ENCODE peak calls at places on chromosomes 16 and 17, in seven cellular contexts. J is iPS-NIHi11, K is Right ventricle myocardium superior, F is nephron progenitor cell, Y is heart right ventricle, I is amygdala, G is small intestine. L is an unnamed sample.

GRCh38 chr17:74922694-74923537 is at the start of gene USH1G:
- DNase-seq in J (peak), K (no peak), F (peak), Y (no peak), I (no peak), G (no peak), L (peak)

GRCh38 chr16:88382491-88383400 is at the start of gene ZNF469:
- DNase-seq in J (peak), K (peak), F (peak), Y (no peak), I (no peak), G (no peak), L (peak)

GRCh38 chr16:10969615-10970014 is 25.3 kb downstream of the CLEC16A start:
- DNase-seq in J (no peak), K (no peak), F (no peak), Y (no peak), I (no peak), G (no peak), L (no peak)

GRCh38 chr17:82414548-82415281 is 3.4 kb upstream of the HEXD start:
- DNase-seq in J (peak), K (peak), F (peak), Y (peak), I (peak), G (peak), L (peak)

GRCh38 chr16:56866955-56867830 is 2.2 kb downstream of the SLC12A3 start:
- DNase-seq in J (peak), K (no peak), F (peak), Y (peak), I (no peak), G (peak), L (peak)

GRCh38 chr17:30969989-30970680 is 704 bp upstream of the RNF135 start:
- DNase-seq in J (peak), K (no peak), F (no peak), Y (no peak), I (no peak), G (peak), L (peak)

GRCh38 chr17:34542700-34543336 is 36.6 kb upstream of the TMEM132E start:
- DNase-seq in J (peak), K (no peak), F (peak), Y (peak), I (no peak), G (peak), L (peak)

GRCh38 chr17:32518856-32519768 is 32.3 kb downstream of the CDK5R1 start:
- DNase-seq in J (peak), K (peak), F (peak), Y (peak), I (no peak), G (peak), L (peak)

GRCh38 chr17:7587831-7588230 is 2.1 kb downstream of the SOX15 start:
- DNase-seq in J (no peak), K (no peak), F (no peak), Y (no peak), I (no peak), G (no peak), L (no peak)

GRCh38 chr17:17540278-17540906 is 44.2 kb upstream of the RASD1 start:
- DNase-seq in J (peak), K (peak), F (peak), Y (no peak), I (no peak), G (no peak), L (peak)

GRCh38 chr17:45224671-45225050 is 3.0 kb downstream of the FMNL1 start:
- DNase-seq in J (no peak), K (peak), F (no peak), Y (no peak), I (no peak), G (no peak), L (no peak)

GRCh38 chr16:83137326-83137770 is 510.6 kb downstream of the CDH13 start:
- DNase-seq in J (no peak), K (no peak), F (no peak), Y (no peak), I (peak), G (peak), L (no peak)

GRCh38 chr17:15377608-15378007 is 36.2 kb upstream of the TEKT3 start:
- DNase-seq in J (peak), K (no peak), F (peak), Y (no peak), I (peak), G (peak), L (peak)

GRCh38 chr16:89141884-89142267 is 29.7 kb upstream of the CDH15 start:
- DNase-seq in J (no peak), K (peak), F (no peak), Y (no peak), I (no peak), G (no peak), L (no peak)

GRCh38 chr17:48439473-48439872 is 9.5 kb upstream of the SKAP1 start:
- DNase-seq in J (no peak), K (no peak), F (no peak), Y (no peak), I (no peak), G (no peak), L (no peak)

GRCh38 chr16:19393226-19394074 is 24.2 kb upstream of the TMC5 start:
- DNase-seq in J (no peak), K (no peak), F (no peak), Y (no peak), I (no peak), G (peak), L (no peak)